ENCODE peak calls at places on chromosome 5, in seven cellular contexts. S, O, N, A, W, D and Y are unnamed samples.

GRCh38 chr5:103218164-103218563 is 40.4 kb upstream of the MACIR start:
- DNase-seq in W (no peak), O (no peak), N (no peak), A (no peak), D (no peak), S (no peak), Y (no peak)

GRCh38 chr5:135246923-135247795 is 151.9 kb downstream of the MACROH2A1 start:
- DNase-seq in A (peak), O (no peak), D (peak), S (peak), W (peak), N (peak), Y (peak)

GRCh38 chr5:136028782-136029742 is at the start of gene TGFBI:
- DNase-seq in W (peak), D (peak), S (peak), A (peak), N (no peak), O (peak), Y (peak)

GRCh38 chr5:149200355-149200754 is 59.1 kb downstream of the ABLIM3 start:
- DNase-seq in W (no peak), D (no peak), A (no peak), O (no peak), N (no peak), S (no peak), Y (no peak)

GRCh38 chr5:174732040-174733020 is 7.9 kb downstream of the MSX2 start:
- DNase-seq in S (no peak), W (no peak), N (no peak), A (no peak), D (no peak), O (no peak), Y (no peak)

GRCh38 chr5:150227606-150228273 is 37.9 kb downstream of the SLC6A7 start:
- DNase-seq in A (no peak), W (no peak), N (no peak), O (no peak), S (no peak), D (no peak), Y (no peak)

GRCh38 chr5:107476783-107477182 is 194.0 kb downstream of the EFNA5 start:
- DNase-seq in W (no peak), A (peak), S (no peak), D (no peak), N (no peak), O (no peak), Y (no peak)

GRCh38 chr5:14342306-14342705 is 199.2 kb downstream of the TRIO start:
- DNase-seq in A (no peak), O (no peak), N (no peak), S (no peak), W (no peak), D (no peak), Y (no peak)

GRCh38 chr5:61916621-61917620 is 389.1 kb upstream of the KIF2A start:
- DNase-seq in W (no peak), D (no peak), O (no peak), S (no peak), A (no peak), N (no peak), Y (no peak)

GRCh38 chr5:158895573-158895972 is 204.1 kb downstream of the EBF1 start:
- DNase-seq in A (no peak), N (no peak), S (no peak), W (no peak), O (no peak), D (no peak), Y (no peak)
- H3K27ac ChIP-seq in A (no peak), N (no peak), S (no peak), W (no peak), O (no peak), D (peak), Y (peak)

DNA sequence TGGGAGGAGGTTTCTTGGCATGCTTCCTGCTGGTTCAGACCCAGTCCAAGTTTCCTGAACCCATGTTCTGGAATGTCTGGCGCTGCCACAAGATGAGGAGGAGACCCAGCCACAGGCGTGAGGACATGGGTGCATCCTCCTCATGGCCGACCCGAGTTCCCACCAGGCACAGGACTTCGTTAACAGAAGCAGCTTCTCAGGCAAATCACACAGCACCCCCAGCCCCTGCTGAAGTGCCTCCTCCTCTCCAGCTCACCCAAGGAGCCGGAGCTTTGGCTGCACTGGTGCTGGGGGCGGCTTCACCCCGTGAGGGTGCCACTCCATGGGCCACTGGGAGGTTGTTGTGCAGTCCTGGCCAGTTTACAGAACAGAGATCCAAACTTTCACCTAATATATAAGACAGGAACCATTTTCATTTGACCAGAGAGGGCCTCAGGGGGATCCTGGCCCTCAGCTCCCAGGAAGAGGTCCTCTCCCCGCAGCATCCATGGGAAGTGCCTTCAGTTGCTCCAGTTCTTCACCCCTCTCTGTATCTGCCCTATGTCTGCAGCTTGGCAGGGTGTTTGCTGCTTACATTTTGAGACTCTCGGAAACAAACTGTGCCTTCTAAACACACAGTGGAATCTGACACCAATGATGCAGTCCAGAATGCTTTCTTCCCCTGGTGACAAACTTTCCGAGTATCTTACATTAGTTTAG is 10.2 kb upstream of the NKD2 start:
- DNase-seq in A (peak), W (no peak), O (no peak), S (no peak), N (no peak), D (peak), Y (no peak)
- TF ChIP-seq CTCF in A (no peak), W (no peak), O (no peak), S (no peak), N (no peak), D (no peak), Y (no peak)

DNA sequence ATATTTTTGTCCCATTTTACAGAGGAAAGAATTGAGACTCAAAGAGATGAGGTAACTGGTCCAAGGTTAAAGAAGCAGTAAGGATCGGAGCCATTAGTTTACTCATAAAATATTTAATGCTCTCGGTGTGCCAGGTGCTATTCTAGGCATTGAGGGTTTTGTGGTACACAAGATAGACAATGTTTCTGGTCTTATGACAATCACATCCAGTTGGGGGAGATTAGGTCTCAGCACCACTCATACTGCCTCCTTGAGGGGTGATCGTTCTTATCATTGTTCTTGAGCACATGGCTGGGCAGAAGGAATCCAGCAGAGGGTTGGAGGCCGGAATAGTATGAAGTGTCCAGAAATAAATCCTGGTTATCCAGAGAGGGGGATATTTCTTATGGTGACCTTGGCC is 40.7 kb upstream of the LCP2 start:
- DNase-seq in A (no peak), O (no peak), S (no peak), D (no peak), N (no peak), W (no peak), Y (peak)
- H3K4me3 ChIP-seq in A (no peak), O (no peak), S (no peak), D (no peak), N (no peak), W (no peak), Y (no peak)

GRCh38 chr5:154896562-154896919 is 38.1 kb downstream of the CNOT8 start:
- DNase-seq in O (no peak), S (no peak), A (no peak), N (no peak), D (no peak), W (no peak), Y (no peak)
- H3K27ac ChIP-seq in O (no peak), S (peak), A (no peak), N (no peak), D (no peak), W (no peak), Y (no peak)

GRCh38 chr5:125011014-125011413 is 264.6 kb upstream of the ZNF608 start:
- DNase-seq in O (no peak), N (no peak), S (no peak), A (no peak), D (no peak), W (no peak), Y (no peak)

GRCh38 chr5:125011419-125011818 is 265.0 kb upstream of the ZNF608 start:
- DNase-seq in D (no peak), S (no peak), A (no peak), O (no peak), W (no peak), N (no peak), Y (no peak)

GRCh38 chr5:125012727-125013451 is 266.4 kb upstream of the ZNF608 start:
- DNase-seq in N (no peak), D (no peak), A (peak), O (no peak), W (no peak), S (no peak), Y (no peak)

GRCh38 chr5:125017796-125018195 is 271.4 kb upstream of the ZNF608 start:
- DNase-seq in S (no peak), O (no peak), A (no peak), W (no peak), D (no peak), N (no peak), Y (no peak)

DNA sequence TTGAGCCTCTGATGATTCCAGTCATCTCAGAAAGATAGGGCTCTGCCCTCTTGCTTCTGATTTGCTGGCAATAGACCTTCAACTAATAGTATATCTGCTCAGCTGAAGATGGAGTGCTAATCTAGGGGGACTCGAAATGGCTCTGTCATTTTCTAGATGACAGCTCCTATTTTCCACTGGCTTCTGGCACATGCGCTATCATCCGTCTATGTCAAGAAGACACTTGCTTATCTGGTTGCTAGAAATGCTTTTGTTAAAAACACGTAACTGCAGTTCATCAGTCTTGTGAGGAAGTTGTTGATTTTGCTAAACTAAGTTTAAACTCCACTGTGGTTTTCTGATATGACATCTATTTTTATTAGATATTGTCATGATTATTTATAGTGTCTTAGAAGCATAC is 265.5 kb upstream of the ZNF608 start:
- DNase-seq in W (no peak), D (no peak), A (no peak), O (no peak), S (no peak), N (no peak), Y (no peak)
- TF ChIP-seq CTCF in W (no peak), D (no peak), A (no peak), O (no peak), S (no peak), N (no peak), Y (no peak)

GRCh38 chr5:128424672-128425071 is 113.4 kb downstream of the FBN2 start:
- DNase-seq in N (no peak), W (no peak), S (no peak), A (no peak), D (no peak), O (no peak), Y (no peak)

GRCh38 chr5:128427901-128428300 is 110.1 kb downstream of the FBN2 start:
- DNase-seq in D (no peak), O (no peak), W (no peak), A (no peak), N (no peak), S (no peak), Y (no peak)

DNA sequence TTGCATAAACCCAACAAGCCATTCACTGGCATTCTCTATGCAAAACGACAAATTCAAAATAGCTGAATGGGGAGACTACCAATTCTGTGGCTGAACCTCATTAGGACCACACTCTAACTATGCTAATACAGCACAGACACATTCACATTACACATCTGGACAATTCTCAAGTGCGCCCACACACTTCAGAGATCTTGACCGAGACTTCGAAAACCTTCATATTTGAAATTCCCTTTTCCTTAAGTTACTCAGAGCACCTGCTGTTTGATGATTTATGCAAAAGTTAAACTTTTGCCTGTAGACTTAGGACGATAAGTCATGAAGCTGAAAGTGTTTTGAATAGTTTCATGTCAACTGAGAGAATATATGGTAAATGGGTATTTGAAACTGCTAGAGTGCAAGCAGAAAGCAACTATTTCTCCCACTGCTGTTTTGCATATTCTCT is 111.9 kb downstream of the FBN2 start:
- DNase-seq in N (no peak), D (no peak), W (no peak), S (no peak), O (no peak), A (no peak), Y (no peak)
- H3K4me3 ChIP-seq in N (no peak), D (no peak), W (no peak), S (no peak), O (no peak), A (no peak), Y (no peak)

DNA sequence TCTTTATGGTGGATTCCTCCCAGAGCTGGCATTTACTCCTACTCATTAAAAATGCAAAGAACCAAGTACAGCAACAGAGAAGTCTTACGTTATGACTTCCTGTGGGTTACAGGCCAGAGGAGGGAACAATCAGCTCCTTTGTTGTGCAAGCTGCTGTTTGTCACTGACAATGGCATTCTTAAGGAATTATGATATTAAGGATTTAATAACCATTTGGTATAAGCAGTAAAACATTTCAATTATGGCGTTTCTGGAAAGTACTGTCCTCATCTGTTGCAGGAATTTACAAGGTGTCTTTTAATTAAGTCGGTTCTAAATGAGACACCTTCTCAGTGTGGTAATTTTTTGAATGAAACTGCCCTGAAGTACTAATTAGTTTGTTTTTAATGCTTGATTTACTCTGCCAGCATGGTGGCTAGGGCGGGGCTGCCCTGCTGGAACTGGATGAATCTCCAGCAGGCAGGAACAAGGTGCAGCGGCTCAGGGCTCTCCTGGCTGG is 49.1 kb upstream of the VDAC1 start:
- DNase-seq in O (no peak), A (no peak), N (no peak), W (peak), S (no peak), D (no peak), Y (no peak)
- H3K27ac ChIP-seq in O (no peak), A (no peak), N (peak), W (no peak), S (peak), D (peak), Y (no peak)